ENCODE peak calls at places on chromosomes 16 and 17, in nine cellular contexts. One of them, this sample, is unnamed.

GRCh38 chr16:73058221-73058615 is 10.3 kb upstream of the ZFHX3 start:
- DNase-seq in fibroblast of mammary gland: no peak
- DNase-seq in cardiac muscle cell: peak; percentile 59
- DNase-seq in GM23338: peak; percentile 62
- DNase-seq in breast epithelium: no peak
- DNase-seq in right lobe of liver: peak; percentile 62
- DNase-seq in upper lobe of right lung: peak; percentile 86
- DNase-seq in BE2C: peak; percentile 54
- DNase-seq in heart left ventricle: peak; percentile 71
- DNase-seq in this sample: peak; percentile 73

GRCh38 chr16:88282221-88283041 is 100.3 kb upstream of the ZNF469 start:
- DNase-seq in fibroblast of mammary gland: peak; percentile 37
- DNase-seq in cardiac muscle cell: no peak
- DNase-seq in GM23338: no peak
- DNase-seq in breast epithelium: no peak
- DNase-seq in right lobe of liver: peak; percentile 6
- DNase-seq in upper lobe of right lung: no peak
- DNase-seq in BE2C: peak; percentile 81
- DNase-seq in heart left ventricle: no peak
- DNase-seq in this sample: no peak

GRCh38 chr16:54284319-54284930 is 2.2 kb downstream of the IRX3 start:
- DNase-seq in fibroblast of mammary gland: no peak
- DNase-seq in cardiac muscle cell: peak; percentile 34
- DNase-seq in GM23338: peak; percentile 53
- DNase-seq in breast epithelium: no peak
- DNase-seq in right lobe of liver: peak; percentile 44
- DNase-seq in upper lobe of right lung: no peak
- DNase-seq in BE2C: no peak
- DNase-seq in heart left ventricle: peak; percentile 42
- DNase-seq in this sample: no peak

GRCh38 chr17:16044484-16044883 is 44.9 kb downstream of the TTC19 start:
- DNase-seq in fibroblast of mammary gland: no peak
- DNase-seq in cardiac muscle cell: no peak
- DNase-seq in GM23338: peak; percentile 41
- DNase-seq in breast epithelium: no peak
- DNase-seq in right lobe of liver: peak; percentile 25
- DNase-seq in upper lobe of right lung: no peak
- DNase-seq in BE2C: no peak
- DNase-seq in heart left ventricle: no peak
- DNase-seq in this sample: no peak

GRCh38 chr17:31439716-31440115 is 48.2 kb downstream of the RAB11FIP4 start:
- DNase-seq in fibroblast of mammary gland: no peak
- DNase-seq in cardiac muscle cell: no peak
- DNase-seq in GM23338: no peak
- DNase-seq in breast epithelium: no peak
- DNase-seq in right lobe of liver: no peak
- DNase-seq in upper lobe of right lung: no peak
- DNase-seq in BE2C: no peak
- DNase-seq in heart left ventricle: no peak
- DNase-seq in this sample: no peak

GRCh38 chr17:77188084-77189066 is 47.6 kb downstream of the SEC14L1 start:
- DNase-seq in fibroblast of mammary gland: no peak
- DNase-seq in cardiac muscle cell: no peak
- DNase-seq in GM23338: no peak
- DNase-seq in breast epithelium: no peak
- DNase-seq in right lobe of liver: no peak
- DNase-seq in upper lobe of right lung: no peak
- DNase-seq in BE2C: no peak
- DNase-seq in heart left ventricle: no peak
- DNase-seq in this sample: no peak

GRCh38 chr16:65888201-65888600 is 478.3 kb upstream of the CDH5 start:
- DNase-seq in fibroblast of mammary gland: peak; percentile 3
- DNase-seq in cardiac muscle cell: no peak
- DNase-seq in GM23338: no peak
- DNase-seq in breast epithelium: no peak
- DNase-seq in right lobe of liver: no peak
- DNase-seq in upper lobe of right lung: no peak
- DNase-seq in BE2C: no peak
- DNase-seq in heart left ventricle: no peak
- DNase-seq in this sample: no peak

GRCh38 chr17:57045868-57046671 is 39.0 kb upstream of the AKAP1 start:
- DNase-seq in fibroblast of mammary gland: no peak
- DNase-seq in cardiac muscle cell: no peak
- DNase-seq in GM23338: peak; percentile 44
- DNase-seq in breast epithelium: no peak
- DNase-seq in right lobe of liver: peak; percentile 66
- DNase-seq in upper lobe of right lung: peak; percentile 83
- DNase-seq in BE2C: peak; percentile 8
- DNase-seq in heart left ventricle: peak; percentile 44
- DNase-seq in this sample: peak; percentile 73

GRCh38 chr16:3067929-3068288 is 2.5 kb downstream of the IL32 start:
- DNase-seq in fibroblast of mammary gland: no peak
- DNase-seq in cardiac muscle cell: no peak
- DNase-seq in GM23338: no peak
- DNase-seq in breast epithelium: no peak
- DNase-seq in right lobe of liver: no peak
- DNase-seq in upper lobe of right lung: no peak
- DNase-seq in BE2C: no peak
- DNase-seq in heart left ventricle: no peak
- DNase-seq in this sample: no peak

GRCh38 chr16:3068486-3068885 is 3.0 kb downstream of the IL32 start:
- DNase-seq in fibroblast of mammary gland: no peak
- DNase-seq in cardiac muscle cell: no peak
- DNase-seq in GM23338: no peak
- DNase-seq in breast epithelium: no peak
- DNase-seq in right lobe of liver: no peak
- DNase-seq in upper lobe of right lung: no peak
- DNase-seq in BE2C: no peak
- DNase-seq in heart left ventricle: no peak
- DNase-seq in this sample: peak; percentile 32

GRCh38 chr16:3065069-3065741 is at the start of gene IL32:
- DNase-seq in fibroblast of mammary gland: peak; percentile 54
- DNase-seq in cardiac muscle cell: no peak
- DNase-seq in GM23338: no peak
- DNase-seq in breast epithelium: no peak
- DNase-seq in right lobe of liver: peak; percentile 87
- DNase-seq in upper lobe of right lung: no peak
- DNase-seq in BE2C: no peak
- DNase-seq in heart left ventricle: peak; percentile 83
- DNase-seq in this sample: peak; percentile 77

GRCh38 chr16:3065742-3066439 is 451 bp downstream of the IL32 start:
- DNase-seq in fibroblast of mammary gland: no peak
- DNase-seq in cardiac muscle cell: no peak
- DNase-seq in GM23338: no peak
- DNase-seq in breast epithelium: no peak
- DNase-seq in right lobe of liver: no peak
- DNase-seq in upper lobe of right lung: no peak
- DNase-seq in BE2C: no peak
- DNase-seq in heart left ventricle: no peak
- DNase-seq in this sample: no peak

GRCh38 chr16:3066440-3066748 is 954 bp downstream of the IL32 start:
- DNase-seq in fibroblast of mammary gland: no peak
- DNase-seq in cardiac muscle cell: no peak
- DNase-seq in GM23338: no peak
- DNase-seq in breast epithelium: no peak
- DNase-seq in right lobe of liver: no peak
- DNase-seq in upper lobe of right lung: no peak
- DNase-seq in BE2C: no peak
- DNase-seq in heart left ventricle: no peak
- DNase-seq in this sample: no peak
- H3K4me3 ChIP-seq in fibroblast of mammary gland: no peak overlapping the region
- H3K4me3 ChIP-seq in cardiac muscle cell: no peak overlapping the region
- H3K4me3 ChIP-seq in GM23338: no peak overlapping the region
- H3K4me3 ChIP-seq in breast epithelium: peak overlapping the region; percentile 46
- H3K4me3 ChIP-seq in right lobe of liver: peak overlapping the region; percentile 66
- H3K4me3 ChIP-seq in upper lobe of right lung: peak overlapping the region; percentile 52
- H3K4me3 ChIP-seq in BE2C: no peak overlapping the region
- H3K4me3 ChIP-seq in heart left ventricle: peak overlapping the region; percentile 54
- H3K4me3 ChIP-seq in this sample: no peak overlapping the region

GRCh38 chr17:55722742-55723487 is at the start of gene TMEM100:
- DNase-seq in fibroblast of mammary gland: peak; percentile 97
- DNase-seq in cardiac muscle cell: no peak
- DNase-seq in GM23338: peak; percentile 26
- DNase-seq in breast epithelium: no peak
- DNase-seq in right lobe of liver: no peak
- DNase-seq in upper lobe of right lung: no peak
- DNase-seq in BE2C: peak; percentile 51
- DNase-seq in heart left ventricle: no peak
- DNase-seq in this sample: no peak

GRCh38 chr17:55720917-55721836 is 1.5 kb downstream of the TMEM100 start:
- DNase-seq in fibroblast of mammary gland: no peak
- DNase-seq in cardiac muscle cell: peak; percentile 20
- DNase-seq in GM23338: no peak
- DNase-seq in breast epithelium: no peak
- DNase-seq in right lobe of liver: no peak
- DNase-seq in upper lobe of right lung: no peak
- DNase-seq in BE2C: no peak
- DNase-seq in heart left ventricle: no peak
- DNase-seq in this sample: no peak

GRCh38 chr17:55722016-55722706 is 503 bp downstream of the TMEM100 start:
- DNase-seq in fibroblast of mammary gland: peak; percentile 35
- DNase-seq in cardiac muscle cell: peak; percentile 22
- DNase-seq in GM23338: no peak
- DNase-seq in breast epithelium: no peak
- DNase-seq in right lobe of liver: no peak
- DNase-seq in upper lobe of right lung: no peak
- DNase-seq in BE2C: no peak
- DNase-seq in heart left ventricle: no peak
- DNase-seq in this sample: no peak

GRCh38 chr17:55726440-55726839 is 3.8 kb upstream of the TMEM100 start:
- DNase-seq in fibroblast of mammary gland: peak; percentile 100
- DNase-seq in cardiac muscle cell: no peak
- DNase-seq in GM23338: no peak
- DNase-seq in breast epithelium: no peak
- DNase-seq in right lobe of liver: peak; percentile 44
- DNase-seq in upper lobe of right lung: no peak
- DNase-seq in BE2C: peak; percentile 80
- DNase-seq in heart left ventricle: peak; percentile 76
- DNase-seq in this sample: no peak

DNA sequence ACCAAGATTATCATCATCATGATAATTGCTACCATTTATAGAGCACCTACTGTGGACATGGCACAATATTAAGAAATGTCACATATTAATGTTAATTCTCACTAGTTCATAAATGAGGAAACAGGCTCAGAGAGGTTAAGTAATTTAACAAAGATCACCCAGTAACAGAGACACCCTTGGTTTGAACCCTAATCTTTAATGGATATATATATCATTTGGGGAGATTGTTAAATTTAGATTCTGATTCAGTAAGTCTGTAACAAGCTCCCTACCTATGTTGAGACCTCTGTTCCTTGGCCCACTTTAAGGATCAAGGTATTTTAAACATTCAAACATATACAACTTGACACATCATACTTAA is 804 bp upstream of the TMEM100 start:
- DNase-seq in fibroblast of mammary gland: no peak
- DNase-seq in cardiac muscle cell: no peak
- DNase-seq in GM23338: no peak
- DNase-seq in breast epithelium: no peak
- DNase-seq in right lobe of liver: no peak
- DNase-seq in upper lobe of right lung: no peak
- DNase-seq in BE2C: no peak
- DNase-seq in heart left ventricle: no peak
- DNase-seq in this sample: no peak
- H3K4me3 ChIP-seq in fibroblast of mammary gland: no peak overlapping the region
- H3K4me3 ChIP-seq in cardiac muscle cell: no peak overlapping the region
- H3K4me3 ChIP-seq in GM23338: no peak overlapping the region
- H3K4me3 ChIP-seq in breast epithelium: peak overlapping the region; percentile 53
- H3K4me3 ChIP-seq in right lobe of liver: no peak overlapping the region
- H3K4me3 ChIP-seq in upper lobe of right lung: peak overlapping the region; percentile 49
- H3K4me3 ChIP-seq in BE2C: peak overlapping the region; percentile 64
- H3K4me3 ChIP-seq in heart left ventricle: peak overlapping the region; percentile 35
- H3K4me3 ChIP-seq in this sample: no peak overlapping the region

GRCh38 chr17:79645777-79646088 is 34.9 kb upstream of the RBFOX3 start:
- DNase-seq in fibroblast of mammary gland: no peak
- DNase-seq in cardiac muscle cell: no peak
- DNase-seq in GM23338: no peak
- DNase-seq in breast epithelium: peak; percentile 34
- DNase-seq in right lobe of liver: no peak
- DNase-seq in upper lobe of right lung: peak; percentile 12
- DNase-seq in BE2C: no peak
- DNase-seq in heart left ventricle: no peak
- DNase-seq in this sample: no peak

GRCh38 chr17:79646721-79647455 is 36.0 kb upstream of the RBFOX3 start:
- DNase-seq in fibroblast of mammary gland: no peak
- DNase-seq in cardiac muscle cell: no peak
- DNase-seq in GM23338: no peak
- DNase-seq in breast epithelium: peak; percentile 30
- DNase-seq in right lobe of liver: no peak
- DNase-seq in upper lobe of right lung: peak; percentile 47
- DNase-seq in BE2C: no peak
- DNase-seq in heart left ventricle: no peak
- DNase-seq in this sample: no peak

GRCh38 chr17:79645022-79645776 is 34.3 kb upstream of the RBFOX3 start:
- DNase-seq in fibroblast of mammary gland: no peak
- DNase-seq in cardiac muscle cell: no peak
- DNase-seq in GM23338: no peak
- DNase-seq in breast epithelium: peak; percentile 20
- DNase-seq in right lobe of liver: no peak
- DNase-seq in upper lobe of right lung: peak; percentile 50
- DNase-seq in BE2C: no peak
- DNase-seq in heart left ventricle: no peak
- DNase-seq in this sample: no peak

GRCh38 chr17:79647456-79647915 is 36.6 kb upstream of the RBFOX3 start:
- DNase-seq in fibroblast of mammary gland: no peak
- DNase-seq in cardiac muscle cell: no peak
- DNase-seq in GM23338: no peak
- DNase-seq in breast epithelium: peak; percentile 35
- DNase-seq in right lobe of liver: no peak
- DNase-seq in upper lobe of right lung: peak; percentile 46
- DNase-seq in BE2C: no peak
- DNase-seq in heart left ventricle: no peak
- DNase-seq in this sample: no peak

GRCh38 chr17:79644617-79645016 is 33.8 kb upstream of the RBFOX3 start:
- DNase-seq in fibroblast of mammary gland: no peak
- DNase-seq in cardiac muscle cell: no peak
- DNase-seq in GM23338: no peak
- DNase-seq in breast epithelium: no peak
- DNase-seq in right lobe of liver: no peak
- DNase-seq in upper lobe of right lung: no peak
- DNase-seq in BE2C: no peak
- DNase-seq in heart left ventricle: no peak
- DNase-seq in this sample: no peak
- H3K4me3 ChIP-seq in fibroblast of mammary gland: no peak overlapping the region
- H3K4me3 ChIP-seq in cardiac muscle cell: no peak overlapping the region
- H3K4me3 ChIP-seq in GM23338: no peak overlapping the region
- H3K4me3 ChIP-seq in breast epithelium: no peak overlapping the region
- H3K4me3 ChIP-seq in right lobe of liver: no peak overlapping the region
- H3K4me3 ChIP-seq in upper lobe of right lung: no peak overlapping the region
- H3K4me3 ChIP-seq in BE2C: no peak overlapping the region
- H3K4me3 ChIP-seq in heart left ventricle: no peak overlapping the region
- H3K4me3 ChIP-seq in this sample: no peak overlapping the region

DNA sequence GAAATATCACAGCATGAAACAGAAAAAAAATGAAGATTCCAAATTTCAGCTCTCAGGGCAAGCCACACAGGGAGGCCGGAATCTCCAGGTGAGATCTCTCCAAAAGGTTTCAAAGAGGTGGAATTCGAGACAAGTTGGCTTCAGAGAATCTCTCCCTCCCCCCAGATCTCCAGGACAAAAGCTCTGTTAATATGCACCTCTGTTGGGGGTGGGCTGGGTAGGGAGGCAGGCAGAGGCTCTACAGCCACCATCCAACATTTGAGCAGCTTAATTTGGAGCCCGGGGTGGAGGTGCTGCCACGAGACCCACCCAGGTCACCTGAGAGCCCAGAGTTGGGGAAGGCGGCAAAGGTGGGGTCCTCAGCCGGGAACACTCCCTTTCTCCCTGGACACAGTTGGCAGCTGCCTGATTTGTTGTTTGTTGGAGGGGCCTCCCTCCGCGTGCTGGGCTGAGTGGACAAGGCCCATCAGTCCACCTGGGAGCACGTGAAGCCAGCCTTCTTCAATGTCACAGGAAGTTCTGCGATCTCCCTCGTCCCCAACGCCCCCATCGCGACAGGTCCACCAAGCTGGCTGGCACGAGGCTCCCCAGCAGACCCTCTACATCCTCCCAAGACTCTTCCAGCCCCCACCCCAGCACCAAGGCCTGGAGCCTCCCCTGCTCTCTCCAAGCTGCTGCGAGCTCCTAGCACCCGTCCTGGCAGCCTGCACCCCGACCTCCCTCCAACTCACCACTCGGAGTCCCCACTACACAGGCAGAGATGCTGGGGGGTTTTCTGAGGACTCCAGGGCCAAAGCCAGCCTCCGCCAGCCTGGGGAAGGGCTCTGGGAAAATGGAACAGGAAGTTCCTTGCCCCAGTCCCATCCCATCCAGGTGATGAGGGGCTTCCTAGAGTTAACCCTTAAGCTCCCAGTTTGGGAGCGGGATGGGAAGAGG is at the start of gene ZSCAN10:
- DNase-seq in fibroblast of mammary gland: no peak
- DNase-seq in cardiac muscle cell: no peak
- DNase-seq in GM23338: peak; percentile 95
- DNase-seq in breast epithelium: no peak
- DNase-seq in right lobe of liver: no peak
- DNase-seq in upper lobe of right lung: no peak
- DNase-seq in BE2C: no peak
- DNase-seq in heart left ventricle: no peak
- DNase-seq in this sample: no peak
- H3K4me3 ChIP-seq in fibroblast of mammary gland: peak within 1 kb of the TSS; percentile 15
- H3K4me3 ChIP-seq in cardiac muscle cell: peak within 1 kb of the TSS; percentile 15
- H3K4me3 ChIP-seq in GM23338: peak within 1 kb of the TSS; percentile 89
- H3K4me3 ChIP-seq in breast epithelium: peak within 1 kb of the TSS; percentile 35
- H3K4me3 ChIP-seq in right lobe of liver: peak within 1 kb of the TSS; percentile 12
- H3K4me3 ChIP-seq in upper lobe of right lung: peak within 1 kb of the TSS; percentile 35
- H3K4me3 ChIP-seq in BE2C: no peak within 1 kb of the TSS
- H3K4me3 ChIP-seq in heart left ventricle: peak within 1 kb of the TSS; percentile 33
- H3K4me3 ChIP-seq in this sample: no peak within 1 kb of the TSS

This sample was measured in aorta.